ENCODE peak calls at places on chromosome 21, in six cellular contexts. One of them, this sample, is unnamed. For H3K4me1, the result is how much of the 10 kb centered on the place peaks cover.

GRCh38 chr21:14513772-14514171 is 32.3 kb downstream of the SAMSN1 start:
- DNase-seq in small intestine: no peak
- DNase-seq in HCT116: no peak
- DNase-seq in naive thymus-derived CD4-positive, alpha-beta T cell: no peak
- DNase-seq in IMR-90: no peak
- DNase-seq in neural progenitor cell: no peak
- DNase-seq in this sample: no peak

GRCh38 chr21:31503467-31503866 is 156.0 kb upstream of the SOD1 start:
- DNase-seq in IMR-90: no peak
- DNase-seq in neural progenitor cell: no peak
- DNase-seq in HCT116: no peak
- DNase-seq in naive thymus-derived CD4-positive, alpha-beta T cell: no peak
- DNase-seq in small intestine: no peak
- DNase-seq in this sample: no peak

GRCh38 chr21:35428489-35428888 is 379.4 kb upstream of the RUNX1 start:
- DNase-seq in neural progenitor cell: peak
- DNase-seq in small intestine: no peak
- DNase-seq in naive thymus-derived CD4-positive, alpha-beta T cell: peak
- DNase-seq in HCT116: no peak
- DNase-seq in IMR-90: no peak
- DNase-seq in this sample: peak

GRCh38 chr21:35586305-35586704 is 474.0 kb downstream of the SETD4 start:
- DNase-seq in naive thymus-derived CD4-positive, alpha-beta T cell: no peak
- DNase-seq in HCT116: no peak
- DNase-seq in neural progenitor cell: no peak
- DNase-seq in IMR-90: no peak
- DNase-seq in small intestine: peak
- DNase-seq in this sample: no peak

GRCh38 chr21:31961027-31961426 is 88.2 kb downstream of the HUNK start:
- DNase-seq in IMR-90: no peak
- DNase-seq in small intestine: no peak
- DNase-seq in naive thymus-derived CD4-positive, alpha-beta T cell: no peak
- DNase-seq in neural progenitor cell: no peak
- DNase-seq in HCT116: no peak
- DNase-seq in this sample: no peak

GRCh38 chr21:40846057-40846456 is 901 bp downstream of the DSCAM start:
- DNase-seq in IMR-90: no peak
- DNase-seq in neural progenitor cell: no peak
- DNase-seq in small intestine: no peak
- DNase-seq in naive thymus-derived CD4-positive, alpha-beta T cell: no peak
- DNase-seq in HCT116: no peak
- DNase-seq in this sample: no peak

GRCh38 chr21:36104306-36105300 is 30.3 kb upstream of the CBR3 start:
- DNase-seq in naive thymus-derived CD4-positive, alpha-beta T cell: peak
- DNase-seq in neural progenitor cell: peak
- DNase-seq in IMR-90: peak
- DNase-seq in HCT116: peak
- DNase-seq in small intestine: peak
- DNase-seq in this sample: peak

GRCh38 chr21:35265170-35265877 is 216.2 kb upstream of the RUNX1 start:
- DNase-seq in naive thymus-derived CD4-positive, alpha-beta T cell: no peak
- DNase-seq in neural progenitor cell: no peak
- DNase-seq in HCT116: peak
- DNase-seq in IMR-90: peak
- DNase-seq in small intestine: peak
- DNase-seq in this sample: no peak

GRCh38 chr21:25572895-25573310 is 34.4 kb downstream of the MRPL39 start:
- DNase-seq in IMR-90: peak
- DNase-seq in HCT116: no peak
- DNase-seq in neural progenitor cell: no peak
- DNase-seq in small intestine: no peak
- DNase-seq in naive thymus-derived CD4-positive, alpha-beta T cell: peak
- DNase-seq in this sample: no peak

GRCh38 chr21:35142036-35142825 is 93.1 kb upstream of the RUNX1 start:
- DNase-seq in neural progenitor cell: no peak
- DNase-seq in naive thymus-derived CD4-positive, alpha-beta T cell: no peak
- DNase-seq in small intestine: no peak
- DNase-seq in HCT116: no peak
- DNase-seq in IMR-90: no peak
- DNase-seq in this sample: no peak

GRCh38 chr21:36704958-36705678 is 6.2 kb downstream of the SIM2 start:
- DNase-seq in IMR-90: peak
- DNase-seq in HCT116: no peak
- DNase-seq in small intestine: no peak
- DNase-seq in naive thymus-derived CD4-positive, alpha-beta T cell: no peak
- DNase-seq in neural progenitor cell: peak
- DNase-seq in this sample: no peak

GRCh38 chr21:16070207-16070651 is 340.4 kb downstream of the USP25 start:
- DNase-seq in IMR-90: no peak
- DNase-seq in HCT116: no peak
- DNase-seq in small intestine: no peak
- DNase-seq in neural progenitor cell: no peak
- DNase-seq in naive thymus-derived CD4-positive, alpha-beta T cell: no peak
- DNase-seq in this sample: no peak

GRCh38 chr21:18744840-18745239 is 341.3 kb upstream of the TMPRSS15 start:
- DNase-seq in IMR-90: no peak
- DNase-seq in small intestine: no peak
- DNase-seq in neural progenitor cell: peak
- DNase-seq in HCT116: no peak
- DNase-seq in naive thymus-derived CD4-positive, alpha-beta T cell: no peak
- DNase-seq in this sample: no peak

GRCh38 chr21:15400905-15401304 is 328.9 kb upstream of the USP25 start:
- DNase-seq in neural progenitor cell: no peak
- DNase-seq in IMR-90: no peak
- DNase-seq in small intestine: no peak
- DNase-seq in naive thymus-derived CD4-positive, alpha-beta T cell: no peak
- DNase-seq in HCT116: no peak
- DNase-seq in this sample: no peak

GRCh38 chr21:34813266-34813886 is 144.6 kb downstream of the CLIC6 start:
- DNase-seq in naive thymus-derived CD4-positive, alpha-beta T cell: no peak
- DNase-seq in HCT116: no peak
- DNase-seq in IMR-90: peak
- DNase-seq in neural progenitor cell: no peak
- DNase-seq in small intestine: no peak
- DNase-seq in this sample: no peak

GRCh38 chr21:35565204-35565611 is 495.1 kb downstream of the SETD4 start:
- DNase-seq in IMR-90: peak
- DNase-seq in neural progenitor cell: no peak
- DNase-seq in HCT116: no peak
- DNase-seq in naive thymus-derived CD4-positive, alpha-beta T cell: no peak
- DNase-seq in small intestine: no peak
- DNase-seq in this sample: no peak

GRCh38 chr21:24938592-24938991 is 668.7 kb downstream of the MRPL39 start:
- DNase-seq in HCT116: no peak
- DNase-seq in IMR-90: no peak
- DNase-seq in neural progenitor cell: no peak
- DNase-seq in small intestine: no peak
- DNase-seq in naive thymus-derived CD4-positive, alpha-beta T cell: no peak
- DNase-seq in this sample: no peak

GRCh38 chr21:32611471-32611997 is 643 bp downstream of the CFAP298 start:
- DNase-seq in neural progenitor cell: peak
- DNase-seq in naive thymus-derived CD4-positive, alpha-beta T cell: no peak
- DNase-seq in IMR-90: peak
- DNase-seq in HCT116: no peak
- DNase-seq in small intestine: peak
- DNase-seq in this sample: peak

GRCh38 chr21:37537391-37537996 is 170.9 kb downstream of the DYRK1A start:
- DNase-seq in naive thymus-derived CD4-positive, alpha-beta T cell: no peak
- DNase-seq in IMR-90: no peak
- DNase-seq in HCT116: no peak
- DNase-seq in neural progenitor cell: no peak
- DNase-seq in small intestine: no peak
- DNase-seq in this sample: no peak

GRCh38 chr21:35984654-35985366 is 75.5 kb downstream of the SETD4 start:
- DNase-seq in IMR-90: no peak
- DNase-seq in HCT116: no peak
- DNase-seq in naive thymus-derived CD4-positive, alpha-beta T cell: no peak
- DNase-seq in small intestine: peak
- DNase-seq in neural progenitor cell: no peak
- DNase-seq in this sample: no peak

GRCh38 chr21:16674949-16675348 is 837.9 kb upstream of the CXADR start:
- DNase-seq in IMR-90: no peak
- DNase-seq in neural progenitor cell: no peak
- DNase-seq in naive thymus-derived CD4-positive, alpha-beta T cell: no peak
- DNase-seq in HCT116: no peak
- DNase-seq in small intestine: no peak
- DNase-seq in this sample: no peak

GRCh38 chr21:46622226-46622625 is 13.2 kb upstream of the PRMT2 start:
- DNase-seq in IMR-90: no peak
- DNase-seq in naive thymus-derived CD4-positive, alpha-beta T cell: peak
- DNase-seq in small intestine: peak
- DNase-seq in HCT116: no peak
- DNase-seq in neural progenitor cell: peak
- DNase-seq in this sample: peak

GRCh38 chr21:36385909-36386642 is 884 bp downstream of the CHAF1B start:
- DNase-seq in IMR-90: peak
- DNase-seq in HCT116: no peak
- DNase-seq in naive thymus-derived CD4-positive, alpha-beta T cell: no peak
- DNase-seq in neural progenitor cell: peak
- DNase-seq in small intestine: no peak
- DNase-seq in this sample: no peak

GRCh38 chr21:36628096-36628495 is 70.8 kb upstream of the SIM2 start:
- DNase-seq in naive thymus-derived CD4-positive, alpha-beta T cell: no peak
- DNase-seq in HCT116: no peak
- DNase-seq in neural progenitor cell: no peak
- DNase-seq in IMR-90: no peak
- DNase-seq in small intestine: no peak
- DNase-seq in this sample: no peak

GRCh38 chr21:43744725-43745124 is 25.8 kb downstream of the PDXK start:
- DNase-seq in small intestine: no peak
- DNase-seq in IMR-90: no peak
- DNase-seq in HCT116: no peak
- DNase-seq in neural progenitor cell: no peak
- DNase-seq in naive thymus-derived CD4-positive, alpha-beta T cell: no peak
- DNase-seq in this sample: no peak

GRCh38 chr21:36960676-36961284 is 5.7 kb downstream of the HLCS start:
- DNase-seq in HCT116: no peak
- DNase-seq in naive thymus-derived CD4-positive, alpha-beta T cell: no peak
- DNase-seq in neural progenitor cell: no peak
- DNase-seq in small intestine: no peak
- DNase-seq in IMR-90: no peak
- DNase-seq in this sample: no peak

GRCh38 chr21:37580690-37581089 is 214.1 kb downstream of the DYRK1A start:
- DNase-seq in IMR-90: no peak
- DNase-seq in small intestine: no peak
- DNase-seq in naive thymus-derived CD4-positive, alpha-beta T cell: no peak
- DNase-seq in HCT116: no peak
- DNase-seq in neural progenitor cell: no peak
- DNase-seq in this sample: no peak

GRCh38 chr21:36555199-36555598 is 75.3 kb upstream of the CLDN14 start:
- DNase-seq in HCT116: no peak
- DNase-seq in small intestine: no peak
- DNase-seq in IMR-90: no peak
- DNase-seq in neural progenitor cell: no peak
- DNase-seq in naive thymus-derived CD4-positive, alpha-beta T cell: no peak
- DNase-seq in this sample: no peak

GRCh38 chr21:46425061-46425460 is 33.6 kb upstream of the DIP2A start:
- DNase-seq in HCT116: no peak
- DNase-seq in neural progenitor cell: no peak
- DNase-seq in naive thymus-derived CD4-positive, alpha-beta T cell: no peak
- DNase-seq in small intestine: no peak
- DNase-seq in IMR-90: no peak
- DNase-seq in this sample: peak

GRCh38 chr21:43361493-43362296 is 65.2 kb downstream of the SIK1 start:
- DNase-seq in small intestine: no peak
- DNase-seq in naive thymus-derived CD4-positive, alpha-beta T cell: peak
- DNase-seq in HCT116: no peak
- DNase-seq in IMR-90: peak
- DNase-seq in neural progenitor cell: no peak
- DNase-seq in this sample: peak

DNA sequence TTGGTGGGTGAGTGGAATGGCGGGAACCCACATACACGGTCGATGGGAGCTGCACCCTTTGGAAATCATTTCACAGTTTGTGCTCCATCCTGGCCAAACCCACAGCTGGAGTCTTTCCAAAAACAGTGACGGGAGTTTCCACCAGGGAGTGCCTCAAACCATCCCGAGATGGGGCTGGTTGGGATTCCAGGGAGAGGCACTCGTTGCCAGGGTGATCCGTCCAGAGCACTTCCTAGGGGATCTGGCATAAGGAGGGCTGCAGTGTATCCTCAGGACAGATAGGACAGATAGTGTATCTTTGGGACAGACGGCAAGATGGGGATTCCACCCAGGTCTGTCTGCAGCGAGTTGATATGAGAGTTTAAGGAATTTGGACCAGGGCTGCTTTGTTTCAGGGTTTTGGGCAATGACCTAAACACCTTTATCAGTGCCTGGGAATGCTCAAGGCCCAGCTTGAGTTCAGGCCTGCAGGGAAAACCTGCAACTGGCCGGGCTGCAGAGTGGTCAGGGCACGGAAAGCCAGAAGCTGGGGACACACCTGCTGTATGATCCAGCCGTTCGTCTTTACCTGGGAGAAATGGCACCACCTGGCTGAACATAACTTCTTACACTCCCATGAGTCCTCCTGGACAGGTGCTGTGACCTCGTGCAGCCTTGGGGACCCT is 3.4 kb upstream of the POFUT2 start:
- DNase-seq in small intestine: no peak
- DNase-seq in naive thymus-derived CD4-positive, alpha-beta T cell: no peak
- DNase-seq in neural progenitor cell: no peak
- DNase-seq in IMR-90: peak
- DNase-seq in HCT116: no peak
- DNase-seq in this sample: no peak
- H3K27ac ChIP-seq in small intestine: no peak
- H3K27ac ChIP-seq in naive thymus-derived CD4-positive, alpha-beta T cell: peak
- H3K27ac ChIP-seq in neural progenitor cell: no peak
- H3K27ac ChIP-seq in IMR-90: no peak
- H3K27ac ChIP-seq in HCT116: no peak
- H3K27ac ChIP-seq in this sample: no peak

GRCh38 chr21:39347537-39347936 is 1.4 kb downstream of the HMGN1 start:
- DNase-seq in IMR-90: no peak
- DNase-seq in HCT116: no peak
- DNase-seq in neural progenitor cell: no peak
- DNase-seq in naive thymus-derived CD4-positive, alpha-beta T cell: no peak
- DNase-seq in small intestine: peak
- DNase-seq in this sample: no peak
- H3K4me1 ChIP-seq in IMR-90: under half
- H3K4me1 ChIP-seq in HCT116: under half
- H3K4me1 ChIP-seq in neural progenitor cell: under half
- H3K4me1 ChIP-seq in naive thymus-derived CD4-positive, alpha-beta T cell: under half
- H3K4me1 ChIP-seq in small intestine: under half
- H3K4me1 ChIP-seq in this sample: under half

GRCh38 chr21:38916214-38916964 is 110.7 kb downstream of the ETS2 start:
- DNase-seq in naive thymus-derived CD4-positive, alpha-beta T cell: no peak
- DNase-seq in IMR-90: no peak
- DNase-seq in neural progenitor cell: no peak
- DNase-seq in HCT116: no peak
- DNase-seq in small intestine: no peak
- DNase-seq in this sample: no peak
- H3K27ac ChIP-seq in naive thymus-derived CD4-positive, alpha-beta T cell: no peak
- H3K27ac ChIP-seq in IMR-90: no peak
- H3K27ac ChIP-seq in neural progenitor cell: no peak
- H3K27ac ChIP-seq in HCT116: no peak
- H3K27ac ChIP-seq in small intestine: no peak
- H3K27ac ChIP-seq in this sample: no peak

DNA sequence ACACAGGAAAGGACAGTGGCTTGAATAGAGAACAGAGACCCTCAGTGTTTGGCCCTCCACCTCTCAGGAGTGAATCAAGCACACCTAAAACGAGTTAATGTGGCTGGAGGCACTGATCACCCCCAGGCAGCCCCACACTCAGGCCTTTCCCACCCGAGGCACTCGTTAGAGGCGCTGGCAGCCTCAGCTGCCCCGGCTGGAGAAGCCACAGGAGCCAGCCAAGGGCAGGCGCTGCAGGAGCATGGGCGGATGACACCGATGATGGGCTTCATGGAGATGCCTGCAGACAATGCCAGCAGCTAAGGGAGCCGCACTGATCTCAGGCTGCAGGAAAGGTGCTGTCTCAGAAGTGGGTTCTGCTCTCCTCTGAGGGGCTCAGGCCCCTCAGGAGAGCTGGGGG is 24.1 kb upstream of the ABCG1 start:
- DNase-seq in neural progenitor cell: no peak
- DNase-seq in HCT116: no peak
- DNase-seq in small intestine: no peak
- DNase-seq in IMR-90: no peak
- DNase-seq in naive thymus-derived CD4-positive, alpha-beta T cell: no peak
- DNase-seq in this sample: no peak
- H3K4me1 ChIP-seq in neural progenitor cell: under half
- H3K4me1 ChIP-seq in HCT116: under half
- H3K4me1 ChIP-seq in small intestine: under half
- H3K4me1 ChIP-seq in IMR-90: under half
- H3K4me1 ChIP-seq in naive thymus-derived CD4-positive, alpha-beta T cell: half or more
- H3K4me1 ChIP-seq in this sample: half or more